ENCODE peak calls at places on chromosome 22, in four cellular contexts. J, S, O and M are unnamed samples.

GRCh38 chr22:39284142-39284980 is 35.1 kb downstream of the RPL3 start:
- DNase-seq in J (no peak), S (peak), O (no peak), M (no peak)

GRCh38 chr22:50726643-50727340 is 11.2 kb upstream of the ACR start:
- DNase-seq in O (no peak), S (no peak), J (no peak), M (no peak)

GRCh38 chr22:22351366-22351765 is 106.8 kb downstream of the VPREB1 start:
- DNase-seq in O (no peak), S (no peak), J (no peak), M (no peak)

GRCh38 chr22:39090426-39091064 is 6.5 kb upstream of the APOBEC3H start:
- DNase-seq in O (peak), S (no peak), J (no peak), M (no peak)

GRCh38 chr22:33579448-33580093 is 340.7 kb downstream of the LARGE1 start:
- DNase-seq in O (peak), J (peak), S (peak), M (peak)

GRCh38 chr22:21022955-21023614 is 8.1 kb downstream of the P2RX6 start:
- DNase-seq in S (no peak), O (no peak), J (no peak), M (no peak)

GRCh38 chr22:50729391-50730012 is 8.5 kb upstream of the ACR start:
- DNase-seq in O (peak), S (no peak), J (no peak), M (no peak)

GRCh38 chr22:36741204-36741793 is 34.6 kb downstream of the IFT27 start:
- DNase-seq in O (no peak), S (peak), J (no peak), M (no peak)

GRCh38 chr22:17115927-17116326 is 5.2 kb downstream of the TMEM121B start:
- DNase-seq in S (no peak), J (no peak), O (no peak), M (no peak)

GRCh38 chr22:30235687-30236170 is 10.8 kb downstream of the LIF start:
- DNase-seq in J (peak), S (peak), O (no peak), M (no peak)

GRCh38 chr22:23763579-23764331 is 965 bp downstream of the C22orf15 start:
- DNase-seq in S (no peak), O (no peak), J (no peak), M (no peak)

GRCh38 chr22:38850941-38851849 is 7.4 kb upstream of the NPTXR start:
- DNase-seq in J (peak), S (no peak), O (no peak), M (no peak)

GRCh38 chr22:27349456-27349855 is 452.1 kb downstream of the MN1 start:
- DNase-seq in J (peak), O (no peak), S (no peak), M (no peak)

GRCh38 chr22:44200855-44201550 is 20.3 kb downstream of the PARVG start:
- DNase-seq in S (no peak), O (no peak), J (no peak), M (no peak)

GRCh38 chr22:19218541-19219233 is 40.2 kb upstream of the SLC25A1 start:
- DNase-seq in J (no peak), S (no peak), O (no peak), M (no peak)

GRCh38 chr22:39252461-39253391 is 7.9 kb upstream of the PDGFB start:
- DNase-seq in S (peak), O (no peak), J (no peak), M (no peak)

GRCh38 chr22:42682113-42682851 is 33.1 kb upstream of the CYB5R3 start:
- DNase-seq in S (no peak), O (no peak), J (no peak), M (no peak)

GRCh38 chr22:46568102-46568809 is 30.8 kb upstream of the CELSR1 start:
- DNase-seq in S (no peak), J (no peak), O (no peak), M (no peak)

GRCh38 chr22:37345863-37346514 is 63.7 kb downstream of the CYTH4 start:
- DNase-seq in J (peak), O (peak), S (no peak), M (no peak)

GRCh38 chr22:26143801-26144325 is 25.4 kb upstream of the SEZ6L start:
- DNase-seq in J (no peak), S (no peak), O (no peak), M (no peak)

GRCh38 chr22:38566726-38567504 is 3.1 kb downstream of the DMC1 start:
- DNase-seq in S (no peak), O (no peak), J (peak), M (no peak)

GRCh38 chr22:50621948-50622722 is 5.8 kb downstream of the ARSA start:
- DNase-seq in O (peak), J (peak), S (no peak), M (no peak)

GRCh38 chr22:17119481-17120202 is 1.5 kb downstream of the TMEM121B start:
- DNase-seq in O (no peak), S (peak), J (no peak), M (no peak)

GRCh38 chr22:19635644-19636043 is 78.7 kb upstream of the SEPTIN5 start:
- DNase-seq in S (no peak), J (no peak), O (no peak), M (no peak)